ENCODE peak calls at places on chromosome 7, in eight cellular contexts. One of them, this sample, is unnamed.

GRCh38 chr7:103573479-103574058 is 127.6 kb upstream of the SLC26A5 start:
- DNase-seq in brain microvascular endothelial cell: no peak
- DNase-seq in GM06990: peak; percentile 6
- DNase-seq in heart right ventricle: no peak
- DNase-seq in esophagus muscularis mucosa: no peak
- DNase-seq in colonic mucosa: no peak
- DNase-seq in fibroblast of lung: peak; percentile 35
- DNase-seq in uterus: no peak
- DNase-seq in this sample: no peak

GRCh38 chr7:30708983-30709382 is 26.7 kb upstream of the CRHR2 start:
- DNase-seq in brain microvascular endothelial cell: no peak
- DNase-seq in GM06990: no peak
- DNase-seq in heart right ventricle: peak; percentile 60
- DNase-seq in esophagus muscularis mucosa: no peak
- DNase-seq in colonic mucosa: no peak
- DNase-seq in fibroblast of lung: no peak
- DNase-seq in uterus: peak; percentile 38
- DNase-seq in this sample: no peak

GRCh38 chr7:30929686-30930085 is 18.0 kb downstream of the AQP1 start:
- DNase-seq in brain microvascular endothelial cell: no peak
- DNase-seq in GM06990: no peak
- DNase-seq in heart right ventricle: no peak
- DNase-seq in esophagus muscularis mucosa: peak; percentile 77
- DNase-seq in colonic mucosa: peak; percentile 13
- DNase-seq in fibroblast of lung: no peak
- DNase-seq in uterus: no peak
- DNase-seq in this sample: no peak

GRCh38 chr7:87767827-87768226 is 108.3 kb downstream of the SLC25A40 start:
- DNase-seq in brain microvascular endothelial cell: no peak
- DNase-seq in GM06990: no peak
- DNase-seq in heart right ventricle: no peak
- DNase-seq in esophagus muscularis mucosa: no peak
- DNase-seq in colonic mucosa: no peak
- DNase-seq in fibroblast of lung: no peak
- DNase-seq in uterus: no peak
- DNase-seq in this sample: no peak

GRCh38 chr7:119756687-119757086 is 516.3 kb upstream of the KCND2 start:
- DNase-seq in brain microvascular endothelial cell: no peak
- DNase-seq in GM06990: no peak
- DNase-seq in heart right ventricle: no peak
- DNase-seq in esophagus muscularis mucosa: no peak
- DNase-seq in colonic mucosa: no peak
- DNase-seq in fibroblast of lung: no peak
- DNase-seq in uterus: no peak
- DNase-seq in this sample: no peak

GRCh38 chr7:18667466-18667865 is 171.9 kb downstream of the HDAC9 start:
- DNase-seq in brain microvascular endothelial cell: peak; percentile 34
- DNase-seq in GM06990: no peak
- DNase-seq in heart right ventricle: no peak
- DNase-seq in esophagus muscularis mucosa: no peak
- DNase-seq in colonic mucosa: no peak
- DNase-seq in fibroblast of lung: peak; percentile 76
- DNase-seq in uterus: no peak
- DNase-seq in this sample: no peak

GRCh38 chr7:90629306-90629918 is 33.3 kb downstream of the CDK14 start:
- DNase-seq in brain microvascular endothelial cell: peak; percentile 61
- DNase-seq in GM06990: no peak
- DNase-seq in heart right ventricle: peak; percentile 38
- DNase-seq in esophagus muscularis mucosa: no peak
- DNase-seq in colonic mucosa: peak; percentile 22
- DNase-seq in fibroblast of lung: peak; percentile 43
- DNase-seq in uterus: no peak
- DNase-seq in this sample: no peak

GRCh38 chr7:105759670-105760548 is 116.5 kb downstream of the ATXN7L1 start:
- DNase-seq in brain microvascular endothelial cell: peak; percentile 67
- DNase-seq in GM06990: no peak
- DNase-seq in heart right ventricle: peak; percentile 36
- DNase-seq in esophagus muscularis mucosa: no peak
- DNase-seq in colonic mucosa: peak; percentile 63
- DNase-seq in fibroblast of lung: peak; percentile 50
- DNase-seq in uterus: peak; percentile 69
- DNase-seq in this sample: no peak

GRCh38 chr7:96331775-96332174 is 9.9 kb upstream of the SLC25A13 start:
- DNase-seq in brain microvascular endothelial cell: no peak
- DNase-seq in GM06990: no peak
- DNase-seq in heart right ventricle: no peak
- DNase-seq in esophagus muscularis mucosa: peak; percentile 50
- DNase-seq in colonic mucosa: no peak
- DNase-seq in fibroblast of lung: no peak
- DNase-seq in uterus: no peak
- DNase-seq in this sample: no peak

GRCh38 chr7:85191383-85191782 is 4.5 kb upstream of the SEMA3D start:
- DNase-seq in brain microvascular endothelial cell: no peak
- DNase-seq in GM06990: no peak
- DNase-seq in heart right ventricle: no peak
- DNase-seq in esophagus muscularis mucosa: no peak
- DNase-seq in colonic mucosa: no peak
- DNase-seq in fibroblast of lung: peak; percentile 36
- DNase-seq in uterus: no peak
- DNase-seq in this sample: no peak

GRCh38 chr7:69967152-69967591 is 368.9 kb downstream of the AUTS2 start:
- DNase-seq in brain microvascular endothelial cell: no peak
- DNase-seq in GM06990: no peak
- DNase-seq in heart right ventricle: peak; percentile 60
- DNase-seq in esophagus muscularis mucosa: no peak
- DNase-seq in colonic mucosa: no peak
- DNase-seq in fibroblast of lung: peak; percentile 46
- DNase-seq in uterus: peak; percentile 20
- DNase-seq in this sample: no peak

DNA sequence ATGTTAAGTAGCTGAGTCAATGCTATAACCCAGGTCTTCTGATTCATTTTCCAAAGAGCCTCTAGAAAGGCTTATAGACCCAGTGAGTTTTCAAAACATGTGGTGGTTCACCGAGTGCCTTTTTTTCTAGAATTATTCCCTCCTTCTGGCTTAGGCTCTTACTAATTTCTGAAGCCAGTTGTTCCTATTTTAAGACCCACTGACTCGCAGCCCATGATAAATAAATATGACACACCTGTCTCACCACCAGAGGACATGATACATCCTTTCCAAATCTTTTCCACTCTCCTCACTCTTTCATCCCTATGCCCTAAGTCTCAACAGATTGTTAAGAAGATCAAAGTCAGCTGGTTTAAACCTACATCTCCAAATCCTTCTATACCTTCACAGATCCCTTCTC is 126.0 kb upstream of the WNT16 start:
- DNase-seq in brain microvascular endothelial cell: no peak
- DNase-seq in GM06990: no peak
- DNase-seq in heart right ventricle: no peak
- DNase-seq in esophagus muscularis mucosa: no peak
- DNase-seq in colonic mucosa: no peak
- DNase-seq in fibroblast of lung: no peak
- DNase-seq in uterus: no peak
- DNase-seq in this sample: no peak
- H3K4me3 ChIP-seq in brain microvascular endothelial cell: no peak overlapping the region
- H3K4me3 ChIP-seq in GM06990: no peak overlapping the region
- H3K4me3 ChIP-seq in heart right ventricle: no peak overlapping the region
- H3K4me3 ChIP-seq in esophagus muscularis mucosa: no peak overlapping the region
- H3K4me3 ChIP-seq in colonic mucosa: no peak overlapping the region
- H3K4me3 ChIP-seq in fibroblast of lung: no peak overlapping the region
- H3K4me3 ChIP-seq in uterus: no peak overlapping the region
- H3K4me3 ChIP-seq in this sample: no peak overlapping the region

GRCh38 chr7:1300206-1300605 is 67.5 kb downstream of the UNCX start:
- DNase-seq in brain microvascular endothelial cell: no peak
- DNase-seq in GM06990: no peak
- DNase-seq in heart right ventricle: no peak
- DNase-seq in esophagus muscularis mucosa: no peak
- DNase-seq in colonic mucosa: no peak
- DNase-seq in fibroblast of lung: no peak
- DNase-seq in uterus: no peak
- DNase-seq in this sample: no peak

GRCh38 chr7:1296727-1297475 is 64.2 kb downstream of the UNCX start:
- DNase-seq in brain microvascular endothelial cell: no peak
- DNase-seq in GM06990: no peak
- DNase-seq in heart right ventricle: no peak
- DNase-seq in esophagus muscularis mucosa: no peak
- DNase-seq in colonic mucosa: no peak
- DNase-seq in fibroblast of lung: no peak
- DNase-seq in uterus: no peak
- DNase-seq in this sample: no peak

GRCh38 chr7:1297476-1297972 is 64.9 kb downstream of the UNCX start:
- DNase-seq in brain microvascular endothelial cell: no peak
- DNase-seq in GM06990: no peak
- DNase-seq in heart right ventricle: no peak
- DNase-seq in esophagus muscularis mucosa: no peak
- DNase-seq in colonic mucosa: no peak
- DNase-seq in fibroblast of lung: no peak
- DNase-seq in uterus: no peak
- DNase-seq in this sample: no peak

GRCh38 chr7:1298938-1299885 is 66.5 kb downstream of the UNCX start:
- DNase-seq in brain microvascular endothelial cell: no peak
- DNase-seq in GM06990: no peak
- DNase-seq in heart right ventricle: no peak
- DNase-seq in esophagus muscularis mucosa: no peak
- DNase-seq in colonic mucosa: no peak
- DNase-seq in fibroblast of lung: no peak
- DNase-seq in uterus: no peak
- DNase-seq in this sample: no peak

DNA sequence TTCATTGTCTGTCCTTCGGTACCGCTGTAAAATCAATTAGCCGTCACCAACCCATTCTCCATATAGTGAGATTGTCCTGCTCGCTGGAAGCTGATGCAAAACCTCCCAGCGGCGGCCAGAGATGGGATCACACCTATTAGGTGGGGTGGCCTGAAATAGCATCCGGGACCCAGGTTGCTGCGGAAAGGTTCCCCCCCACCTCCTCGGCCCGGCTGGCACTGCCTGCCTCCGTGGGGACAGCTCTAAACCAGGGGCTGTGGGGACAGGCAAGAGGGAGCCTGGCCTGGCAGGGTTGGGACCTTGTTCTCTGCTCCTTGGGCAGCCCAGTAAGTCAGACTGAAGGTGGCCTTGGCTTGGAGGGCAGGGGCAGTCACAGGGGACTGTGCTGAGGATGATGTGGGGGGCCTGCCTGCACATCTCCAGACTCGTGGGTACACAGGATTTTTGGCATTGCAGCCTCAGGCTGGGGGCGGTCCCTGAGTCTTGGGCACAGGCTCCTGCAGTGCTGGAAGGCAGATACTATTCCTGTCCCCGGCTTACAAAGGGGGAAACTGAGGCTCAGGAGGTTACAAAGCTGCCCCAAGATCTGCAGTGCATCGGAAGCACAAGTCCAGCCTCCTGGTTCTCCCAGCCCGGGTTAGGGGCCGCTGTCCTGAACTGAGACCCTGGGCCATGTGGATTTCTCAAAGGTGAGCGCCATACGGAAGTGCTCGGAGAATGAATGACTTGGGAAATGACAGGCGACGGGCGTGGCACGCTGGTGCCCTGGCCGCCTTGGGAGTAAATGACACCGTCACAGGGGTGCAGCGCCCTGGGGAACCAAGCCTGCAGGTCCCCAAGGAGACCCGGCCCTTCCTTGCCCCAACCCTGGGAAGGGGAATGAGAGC is 65.6 kb downstream of the UNCX start:
- DNase-seq in brain microvascular endothelial cell: no peak
- DNase-seq in GM06990: no peak
- DNase-seq in heart right ventricle: no peak
- DNase-seq in esophagus muscularis mucosa: no peak
- DNase-seq in colonic mucosa: no peak
- DNase-seq in fibroblast of lung: no peak
- DNase-seq in uterus: no peak
- DNase-seq in this sample: no peak
- H3K36me3 ChIP-seq in brain microvascular endothelial cell: no peaks in the 10 kb centered on the region
- H3K36me3 ChIP-seq in GM06990: no peaks in the 10 kb centered on the region
- H3K36me3 ChIP-seq in heart right ventricle: no peaks in the 10 kb centered on the region
- H3K36me3 ChIP-seq in esophagus muscularis mucosa: no peaks in the 10 kb centered on the region
- H3K36me3 ChIP-seq in colonic mucosa: no peaks in the 10 kb centered on the region
- H3K36me3 ChIP-seq in fibroblast of lung: no peaks in the 10 kb centered on the region
- H3K36me3 ChIP-seq in uterus: no peaks in the 10 kb centered on the region
- H3K36me3 ChIP-seq in this sample: no peaks in the 10 kb centered on the region

GRCh38 chr7:27163776-27164380 is 1.5 kb downstream of the HOXA9 start:
- DNase-seq in brain microvascular endothelial cell: no peak
- DNase-seq in GM06990: no peak
- DNase-seq in heart right ventricle: no peak
- DNase-seq in esophagus muscularis mucosa: no peak
- DNase-seq in colonic mucosa: no peak
- DNase-seq in fibroblast of lung: no peak
- DNase-seq in uterus: no peak
- DNase-seq in this sample: no peak
- H3K4me3 ChIP-seq in brain microvascular endothelial cell: no peak overlapping the region
- H3K4me3 ChIP-seq in GM06990: no peak overlapping the region
- H3K4me3 ChIP-seq in heart right ventricle: peak overlapping the region; percentile 49
- H3K4me3 ChIP-seq in esophagus muscularis mucosa: peak overlapping the region; percentile 27
- H3K4me3 ChIP-seq in colonic mucosa: peak overlapping the region; percentile 64
- H3K4me3 ChIP-seq in fibroblast of lung: no peak overlapping the region
- H3K4me3 ChIP-seq in uterus: peak overlapping the region; percentile 66
- H3K4me3 ChIP-seq in this sample: no peak overlapping the region

GRCh38 chr7:80215734-80216133 is 81.1 kb downstream of the GNAI1 start:
- DNase-seq in brain microvascular endothelial cell: no peak
- DNase-seq in GM06990: no peak
- DNase-seq in heart right ventricle: no peak
- DNase-seq in esophagus muscularis mucosa: no peak
- DNase-seq in colonic mucosa: no peak
- DNase-seq in fibroblast of lung: no peak
- DNase-seq in uterus: no peak
- DNase-seq in this sample: no peak

GRCh38 chr7:80207501-80207900 is 72.9 kb downstream of the GNAI1 start:
- DNase-seq in brain microvascular endothelial cell: no peak
- DNase-seq in GM06990: no peak
- DNase-seq in heart right ventricle: no peak
- DNase-seq in esophagus muscularis mucosa: no peak
- DNase-seq in colonic mucosa: no peak
- DNase-seq in fibroblast of lung: no peak
- DNase-seq in uterus: no peak
- DNase-seq in this sample: no peak

GRCh38 chr7:80213814-80214213 is 79.2 kb downstream of the GNAI1 start:
- DNase-seq in brain microvascular endothelial cell: no peak
- DNase-seq in GM06990: no peak
- DNase-seq in heart right ventricle: no peak
- DNase-seq in esophagus muscularis mucosa: no peak
- DNase-seq in colonic mucosa: no peak
- DNase-seq in fibroblast of lung: no peak
- DNase-seq in uterus: no peak
- DNase-seq in this sample: no peak

GRCh38 chr7:80206763-80207162 is 72.1 kb downstream of the GNAI1 start:
- DNase-seq in brain microvascular endothelial cell: no peak
- DNase-seq in GM06990: no peak
- DNase-seq in heart right ventricle: no peak
- DNase-seq in esophagus muscularis mucosa: no peak
- DNase-seq in colonic mucosa: no peak
- DNase-seq in fibroblast of lung: no peak
- DNase-seq in uterus: no peak
- DNase-seq in this sample: no peak

DNA sequence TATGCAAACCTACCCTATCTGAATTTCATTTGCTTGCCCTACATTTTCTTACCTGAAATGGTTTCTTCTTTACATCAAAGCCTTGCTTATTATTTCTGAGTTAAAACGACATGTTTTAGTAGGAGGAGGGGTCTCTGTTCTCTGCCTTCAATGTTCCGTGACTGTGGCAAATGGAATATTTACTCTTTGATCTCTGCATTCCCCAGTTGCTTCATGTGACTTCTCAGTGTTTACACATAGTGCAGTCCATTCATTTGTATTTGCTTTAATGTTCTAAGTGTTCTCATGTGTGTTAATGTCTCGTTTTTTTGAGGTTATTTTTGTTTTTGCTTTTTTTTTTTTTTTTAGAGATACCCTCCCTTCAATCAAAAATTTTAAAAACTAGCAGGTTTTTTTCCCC is 75.8 kb downstream of the GNAI1 start:
- DNase-seq in brain microvascular endothelial cell: no peak
- DNase-seq in GM06990: no peak
- DNase-seq in heart right ventricle: no peak
- DNase-seq in esophagus muscularis mucosa: no peak
- DNase-seq in colonic mucosa: no peak
- DNase-seq in fibroblast of lung: no peak
- DNase-seq in uterus: no peak
- DNase-seq in this sample: no peak
- H3K36me3 ChIP-seq in brain microvascular endothelial cell: peaks cover 4% of the 10 kb centered on the region
- H3K36me3 ChIP-seq in GM06990: no peaks in the 10 kb centered on the region
- H3K36me3 ChIP-seq in heart right ventricle: no peaks in the 10 kb centered on the region
- H3K36me3 ChIP-seq in esophagus muscularis mucosa: peaks cover 19% of the 10 kb centered on the region
- H3K36me3 ChIP-seq in colonic mucosa: no peaks in the 10 kb centered on the region
- H3K36me3 ChIP-seq in fibroblast of lung: no peaks in the 10 kb centered on the region
- H3K36me3 ChIP-seq in uterus: no peaks in the 10 kb centered on the region
- H3K36me3 ChIP-seq in this sample: no peaks in the 10 kb centered on the region